ENCODE peak calls at places on chromosomes 6 and 20, in ten cellular contexts. U is A673; H is SJCRH30; V is tibial artery; Y is CD4-positive, alpha-beta memory T cell; Z is AG04450; T is PC-3; O is fibroblast of lung; Q is right cardiac atrium; A is adrenal gland. M is an unnamed sample.

GRCh38 chr6:18155864-18156396 is 708 bp downstream of the KDM1B start:
- DNase-seq in U (peak; percentile 52), H (peak; percentile 18), V (peak; percentile 74), Y (no peak), Z (no peak), T (peak; percentile 87), O (peak; percentile 14), Q (peak; percentile 68), A (peak; percentile 70), M (peak; percentile 89)

GRCh38 chr6:108167449-108167903 is 1.7 kb downstream of the NR2E1 start:
- DNase-seq in U (no peak), H (no peak), V (no peak), Y (no peak), Z (no peak), T (no peak), O (no peak), Q (no peak), A (no peak), M (no peak)

GRCh38 chr6:165109011-165109410 is 200.4 kb downstream of the C6orf118 start:
- DNase-seq in U (no peak), H (no peak), V (no peak), Y (no peak), Z (no peak), T (no peak), O (no peak), Q (no peak), A (no peak), M (no peak)

GRCh38 chr6:27251672-27252251 is 4.3 kb downstream of the PRSS16 start:
- DNase-seq in U (peak; percentile 88), H (no peak), V (no peak), Y (peak; percentile 74), Z (no peak), T (peak; percentile 92), O (no peak), Q (peak; percentile 70), A (peak; percentile 60), M (peak; percentile 75)

GRCh38 chr20:20096421-20096820 is 44.1 kb downstream of the CFAP61 start:
- DNase-seq in U (no peak), H (no peak), V (no peak), Y (no peak), Z (no peak), T (no peak), O (no peak), Q (no peak), A (no peak), M (no peak)

GRCh38 chr6:155349129-155349528 is 34.8 kb upstream of the TFB1M start:
- DNase-seq in U (no peak), H (no peak), V (no peak), Y (no peak), Z (peak; percentile 13), T (no peak), O (no peak), Q (no peak), A (no peak), M (no peak)

GRCh38 chr6:76861403-76861802 is 601.9 kb downstream of the HTR1B start:
- DNase-seq in U (peak; percentile 25), H (peak; percentile 15), V (no peak), Y (no peak), Z (no peak), T (peak; percentile 27), O (no peak), Q (no peak), A (no peak), M (no peak)

GRCh38 chr20:58986968-58987517 is 6.0 kb downstream of the NELFCD start:
- DNase-seq in U (no peak), H (no peak), V (no peak), Y (no peak), Z (no peak), T (no peak), O (no peak), Q (no peak), A (no peak), M (no peak)

GRCh38 chr6:145783796-145784195 is 30.8 kb downstream of the FBXO30 start:
- DNase-seq in U (peak; percentile 52), H (no peak), V (no peak), Y (no peak), Z (no peak), T (no peak), O (no peak), Q (no peak), A (no peak), M (no peak)

GRCh38 chr6:145787688-145788087 is 26.9 kb downstream of the FBXO30 start:
- DNase-seq in U (no peak), H (no peak), V (no peak), Y (no peak), Z (no peak), T (no peak), O (no peak), Q (no peak), A (no peak), M (no peak)

GRCh38 chr6:145784683-145785082 is 29.9 kb downstream of the FBXO30 start:
- DNase-seq in U (no peak), H (no peak), V (no peak), Y (no peak), Z (no peak), T (no peak), O (no peak), Q (peak; percentile 38), A (peak; percentile 29), M (no peak)

GRCh38 chr6:145789443-145789842 is 25.2 kb downstream of the FBXO30 start:
- DNase-seq in U (no peak), H (peak; percentile 3), V (no peak), Y (no peak), Z (peak; percentile 13), T (no peak), O (peak; percentile 88), Q (no peak), A (no peak), M (no peak)
- H3K9me3 ChIP-seq in U (peaks cover 8% of the 10 kb centered on the region), H (no peaks in the 10 kb centered on the region), V (no peaks in the 10 kb centered on the region), Y (no peaks in the 10 kb centered on the region), Z (peaks cover 11% of the 10 kb centered on the region), T (no peaks in the 10 kb centered on the region), O (no peaks in the 10 kb centered on the region), Q (no peaks in the 10 kb centered on the region), A (peaks cover 2% of the 10 kb centered on the region), M (no peaks in the 10 kb centered on the region)

DNA sequence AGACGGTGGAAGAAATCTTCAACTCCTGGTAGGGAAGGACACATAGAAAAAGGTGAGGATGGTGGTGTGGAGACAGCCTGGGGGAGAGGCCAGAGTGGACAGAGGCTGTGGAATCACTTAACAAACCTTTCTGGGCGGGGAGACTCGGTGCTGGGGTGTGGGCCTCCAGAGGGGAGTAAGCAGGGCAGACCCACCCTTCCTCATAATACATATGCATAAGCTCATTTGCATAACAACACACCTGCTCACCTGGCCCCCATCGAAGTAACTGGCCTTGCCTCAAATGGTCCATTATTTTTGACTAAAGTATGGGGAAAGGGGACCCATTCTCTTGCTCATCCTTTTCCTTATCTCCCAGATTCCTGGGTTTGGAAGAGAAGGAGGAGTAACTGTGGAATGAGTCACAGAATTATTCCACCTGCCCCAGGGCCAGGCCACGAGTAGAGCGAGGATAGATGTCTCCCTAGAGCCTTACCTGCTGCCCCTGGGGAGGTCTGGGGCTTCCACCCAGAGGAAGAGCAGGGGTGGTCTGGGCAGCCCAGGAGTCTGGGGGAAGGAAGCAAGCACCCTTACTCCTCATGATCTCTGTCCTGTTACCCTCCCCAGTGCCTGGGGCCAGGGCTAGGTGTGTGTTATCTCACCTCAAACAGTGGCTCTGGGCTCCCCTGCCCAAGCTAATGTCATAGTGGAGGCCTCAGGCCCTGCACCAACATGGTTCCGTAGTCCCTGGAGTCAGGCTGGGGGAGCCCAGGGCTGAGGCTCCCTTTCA is 10.7 kb upstream of the VEGFA start:
- DNase-seq in U (no peak), H (no peak), V (no peak), Y (no peak), Z (no peak), T (peak; percentile 40), O (no peak), Q (peak; percentile 27), A (no peak), M (no peak)
- H3K27me3 ChIP-seq in U (no peaks in the 10 kb centered on the region), H (no peaks in the 10 kb centered on the region), V (peaks cover 23% of the 10 kb centered on the region), Y (no peaks in the 10 kb centered on the region), Z (peaks cover 32% of the 10 kb centered on the region), T (no peaks in the 10 kb centered on the region), O (peaks cover 6% of the 10 kb centered on the region), Q (no peaks in the 10 kb centered on the region), A (no peaks in the 10 kb centered on the region), M (no peaks in the 10 kb centered on the region)

GRCh38 chr6:32488085-32488484 is 42.0 kb downstream of the HLA-DRB5 start:
- DNase-seq in U (no peak), H (no peak), V (no peak), Y (no peak), Z (no peak), T (no peak), O (no peak), Q (no peak), A (no peak), M (no peak)
- H3K4me3 ChIP-seq in U (no peak overlapping the region), H (no peak overlapping the region), V (no peak overlapping the region), Y (no peak overlapping the region), Z (no peak overlapping the region), T (no peak overlapping the region), O (no peak overlapping the region), Q (no peak overlapping the region), A (no peak overlapping the region), M (no peak overlapping the region)

DNA sequence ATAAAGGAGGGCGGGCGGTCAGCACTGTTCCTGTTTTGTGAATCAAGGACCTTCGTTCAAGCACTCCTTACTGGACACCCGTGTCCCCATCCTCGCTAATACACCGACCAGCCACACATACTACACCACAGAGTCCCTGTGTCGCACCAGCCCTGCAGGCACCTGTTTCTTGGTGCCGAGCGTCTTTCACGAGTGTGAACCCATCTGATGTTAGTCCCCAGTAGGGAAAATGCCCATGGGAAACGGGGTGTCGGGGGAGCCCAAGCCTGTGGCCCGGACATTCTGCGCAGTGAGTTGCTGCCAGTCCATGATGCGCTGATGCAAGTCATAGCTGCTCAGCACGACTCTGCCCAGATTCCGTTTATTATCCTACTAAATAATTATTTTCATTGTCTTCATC is 74.7 kb downstream of the TTLL2 start:
- DNase-seq in U (no peak), H (no peak), V (no peak), Y (no peak), Z (no peak), T (no peak), O (no peak), Q (no peak), A (no peak), M (no peak)
- H3K9me3 ChIP-seq in U (no peaks in the 10 kb centered on the region), H (no peaks in the 10 kb centered on the region), V (no peaks in the 10 kb centered on the region), Y (no peaks in the 10 kb centered on the region), Z (peaks cover 82% of the 10 kb centered on the region), T (no peaks in the 10 kb centered on the region), O (no peaks in the 10 kb centered on the region), Q (no peaks in the 10 kb centered on the region), A (no peaks in the 10 kb centered on the region), M (no peaks in the 10 kb centered on the region)

DNA sequence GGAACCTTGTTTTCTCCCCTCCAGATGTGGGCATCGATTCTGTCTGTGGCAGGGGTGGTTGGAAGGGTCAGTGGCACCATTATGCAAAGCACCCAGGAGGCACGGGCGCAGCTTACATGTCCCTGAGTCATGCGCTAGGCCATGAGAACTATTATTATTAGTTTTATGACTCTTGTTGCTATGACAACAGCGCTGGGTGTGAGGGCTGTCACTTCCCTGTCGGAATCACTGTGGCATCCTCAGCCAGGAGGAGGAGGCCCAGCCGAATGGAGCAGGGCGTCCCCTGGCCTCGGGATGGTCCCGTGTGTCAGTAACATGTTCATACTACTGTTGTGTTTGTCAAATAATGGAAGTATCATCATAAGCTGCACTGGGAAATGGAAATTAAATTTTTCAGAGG is 247.8 kb downstream of the CDH4 start:
- DNase-seq in U (no peak), H (no peak), V (no peak), Y (no peak), Z (no peak), T (peak; percentile 3), O (no peak), Q (no peak), A (no peak), M (no peak)
- H3K27me3 ChIP-seq in U (peaks cover 23% of the 10 kb centered on the region), H (peaks cover 19% of the 10 kb centered on the region), V (peaks cover 3% of the 10 kb centered on the region), Y (no peaks in the 10 kb centered on the region), Z (no peaks in the 10 kb centered on the region), T (peaks cover 58% of the 10 kb centered on the region), O (no peaks in the 10 kb centered on the region), Q (no peaks in the 10 kb centered on the region), A (no peaks in the 10 kb centered on the region), M (no peaks in the 10 kb centered on the region)